ENCODE peak calls at places on chromosomes 7 and 10, in nine cellular contexts. One of them, this sample, is unnamed.

GRCh38 chr10:62638062-62638477 is 166.4 kb upstream of the ADO start:
- DNase-seq in AG10803: peak
- DNase-seq in substantia nigra: no peak
- DNase-seq in central memory CD8-positive, alpha-beta T cell: no peak
- DNase-seq in NCI-H1105: no peak
- DNase-seq in nucleus accumbens: no peak
- DNase-seq in stimulated activated CD4-positive, alpha-beta T cell treated with anti-CD3 and anti-CD28 coated beads, Interleukin-4, amount 100 ng/mL, for 24 hours: no peak
- DNase-seq in AG04450: no peak
- DNase-seq in neural progenitor cell: no peak
- DNase-seq in this sample: peak

GRCh38 chr10:4390219-4390618 is 435.8 kb upstream of the AKR1E2 start:
- DNase-seq in nucleus accumbens: no peak
- DNase-seq in NCI-H1105: no peak
- DNase-seq in central memory CD8-positive, alpha-beta T cell: no peak
- DNase-seq in neural progenitor cell: no peak
- DNase-seq in substantia nigra: no peak
- DNase-seq in AG10803: peak
- DNase-seq in stimulated activated CD4-positive, alpha-beta T cell treated with anti-CD3 and anti-CD28 coated beads, Interleukin-4, amount 100 ng/mL, for 24 hours: no peak
- DNase-seq in AG04450: no peak
- DNase-seq in this sample: no peak

GRCh38 chr10:132300582-132300981 is 7.2 kb downstream of the STK32C start:
- DNase-seq in AG04450: no peak
- DNase-seq in AG10803: no peak
- DNase-seq in stimulated activated CD4-positive, alpha-beta T cell treated with anti-CD3 and anti-CD28 coated beads, Interleukin-4, amount 100 ng/mL, for 24 hours: no peak
- DNase-seq in nucleus accumbens: no peak
- DNase-seq in central memory CD8-positive, alpha-beta T cell: no peak
- DNase-seq in substantia nigra: no peak
- DNase-seq in NCI-H1105: no peak
- DNase-seq in neural progenitor cell: no peak
- DNase-seq in this sample: no peak

GRCh38 chr7:120842131-120842621 is 15.8 kb downstream of the TSPAN12 start:
- DNase-seq in stimulated activated CD4-positive, alpha-beta T cell treated with anti-CD3 and anti-CD28 coated beads, Interleukin-4, amount 100 ng/mL, for 24 hours: no peak
- DNase-seq in neural progenitor cell: no peak
- DNase-seq in central memory CD8-positive, alpha-beta T cell: no peak
- DNase-seq in nucleus accumbens: no peak
- DNase-seq in NCI-H1105: peak
- DNase-seq in AG04450: no peak
- DNase-seq in substantia nigra: no peak
- DNase-seq in AG10803: no peak
- DNase-seq in this sample: no peak

GRCh38 chr7:70259497-70259896 is 661.2 kb downstream of the AUTS2 start:
- DNase-seq in central memory CD8-positive, alpha-beta T cell: no peak
- DNase-seq in substantia nigra: no peak
- DNase-seq in NCI-H1105: no peak
- DNase-seq in AG10803: peak
- DNase-seq in nucleus accumbens: no peak
- DNase-seq in stimulated activated CD4-positive, alpha-beta T cell treated with anti-CD3 and anti-CD28 coated beads, Interleukin-4, amount 100 ng/mL, for 24 hours: no peak
- DNase-seq in AG04450: no peak
- DNase-seq in neural progenitor cell: no peak
- DNase-seq in this sample: no peak

GRCh38 chr7:103689262-103689661 is 243.3 kb upstream of the SLC26A5 start:
- DNase-seq in AG10803: no peak
- DNase-seq in nucleus accumbens: no peak
- DNase-seq in central memory CD8-positive, alpha-beta T cell: no peak
- DNase-seq in neural progenitor cell: no peak
- DNase-seq in substantia nigra: no peak
- DNase-seq in AG04450: no peak
- DNase-seq in NCI-H1105: no peak
- DNase-seq in stimulated activated CD4-positive, alpha-beta T cell treated with anti-CD3 and anti-CD28 coated beads, Interleukin-4, amount 100 ng/mL, for 24 hours: no peak
- DNase-seq in this sample: no peak

GRCh38 chr10:118870467-118871243 is 115.9 kb upstream of the CACUL1 start:
- DNase-seq in AG10803: peak
- DNase-seq in substantia nigra: no peak
- DNase-seq in AG04450: no peak
- DNase-seq in NCI-H1105: no peak
- DNase-seq in central memory CD8-positive, alpha-beta T cell: no peak
- DNase-seq in stimulated activated CD4-positive, alpha-beta T cell treated with anti-CD3 and anti-CD28 coated beads, Interleukin-4, amount 100 ng/mL, for 24 hours: no peak
- DNase-seq in nucleus accumbens: no peak
- DNase-seq in neural progenitor cell: peak
- DNase-seq in this sample: no peak

GRCh38 chr10:124701435-124701834 is 42.7 kb downstream of the FAM53B start:
- DNase-seq in NCI-H1105: no peak
- DNase-seq in central memory CD8-positive, alpha-beta T cell: no peak
- DNase-seq in AG04450: peak
- DNase-seq in stimulated activated CD4-positive, alpha-beta T cell treated with anti-CD3 and anti-CD28 coated beads, Interleukin-4, amount 100 ng/mL, for 24 hours: no peak
- DNase-seq in neural progenitor cell: no peak
- DNase-seq in substantia nigra: peak
- DNase-seq in AG10803: peak
- DNase-seq in nucleus accumbens: peak
- DNase-seq in this sample: no peak

GRCh38 chr7:76282344-76283253 is 19.9 kb upstream of the HSPB1 start:
- DNase-seq in neural progenitor cell: peak
- DNase-seq in stimulated activated CD4-positive, alpha-beta T cell treated with anti-CD3 and anti-CD28 coated beads, Interleukin-4, amount 100 ng/mL, for 24 hours: no peak
- DNase-seq in central memory CD8-positive, alpha-beta T cell: no peak
- DNase-seq in AG10803: no peak
- DNase-seq in nucleus accumbens: no peak
- DNase-seq in AG04450: no peak
- DNase-seq in substantia nigra: no peak
- DNase-seq in NCI-H1105: no peak
- DNase-seq in this sample: no peak

GRCh38 chr7:98856021-98856422 is 13.8 kb downstream of the TMEM130 start:
- DNase-seq in stimulated activated CD4-positive, alpha-beta T cell treated with anti-CD3 and anti-CD28 coated beads, Interleukin-4, amount 100 ng/mL, for 24 hours: no peak
- DNase-seq in AG04450: no peak
- DNase-seq in NCI-H1105: no peak
- DNase-seq in central memory CD8-positive, alpha-beta T cell: no peak
- DNase-seq in nucleus accumbens: no peak
- DNase-seq in neural progenitor cell: no peak
- DNase-seq in substantia nigra: no peak
- DNase-seq in AG10803: peak
- DNase-seq in this sample: no peak

GRCh38 chr7:92747041-92747835 is 89.1 kb downstream of the CDK6 start:
- DNase-seq in substantia nigra: no peak
- DNase-seq in nucleus accumbens: no peak
- DNase-seq in central memory CD8-positive, alpha-beta T cell: no peak
- DNase-seq in stimulated activated CD4-positive, alpha-beta T cell treated with anti-CD3 and anti-CD28 coated beads, Interleukin-4, amount 100 ng/mL, for 24 hours: no peak
- DNase-seq in AG10803: peak
- DNase-seq in AG04450: no peak
- DNase-seq in NCI-H1105: no peak
- DNase-seq in neural progenitor cell: no peak
- DNase-seq in this sample: no peak